ENCODE peak calls at places on chromosome 21, in four cellular contexts. B is SK-N-SH; E is CD4-positive, CD25-positive, alpha-beta regulatory T cell; P is SJSA1. A is an unnamed sample. For H3K36me3, the result is how much of the 10 kb centered on the place peaks cover.

GRCh38 chr21:17793271-17793670 is 25.9 kb downstream of the C21orf91 start:
- DNase-seq in B (no peak), P (no peak), E (no peak), A (no peak)

GRCh38 chr21:41656946-41657525 is 109.8 kb downstream of the RIPK4 start:
- DNase-seq in B (no peak), P (no peak), E (no peak), A (no peak)

GRCh38 chr21:20720623-20721022 is 277.6 kb upstream of the NCAM2 start:
- DNase-seq in B (no peak), E (no peak), P (no peak), A (no peak)

GRCh38 chr21:46065215-46065992 is 32.5 kb upstream of the COL6A2 start:
- DNase-seq in P (peak), B (no peak), E (peak), A (no peak)

GRCh38 chr21:28207776-28208175 is 784.9 kb downstream of the LTN1 start:
- DNase-seq in E (no peak), B (peak), P (peak), A (peak)

GRCh38 chr21:17793675-17794123 is 25.5 kb downstream of the C21orf91 start:
- DNase-seq in P (peak), B (peak), E (peak), A (no peak)

GRCh38 chr21:22743085-22743484 is 1744.9 kb downstream of the NCAM2 start:
- DNase-seq in P (no peak), B (peak), E (no peak), A (no peak)

GRCh38 chr21:46667191-46667734 is 31.8 kb downstream of the PRMT2 start:
- DNase-seq in P (peak), B (peak), E (peak), A (no peak)

GRCh38 chr21:27515676-27516075 is 548.8 kb upstream of the ADAMTS5 start:
- DNase-seq in P (no peak), B (no peak), E (no peak), A (no peak)

GRCh38 chr21:36402339-36402738 is 17.1 kb downstream of the CHAF1B start:
- DNase-seq in E (no peak), P (no peak), B (no peak), A (no peak)

GRCh38 chr21:36415375-36415774 is 30.2 kb downstream of the CHAF1B start:
- DNase-seq in P (no peak), B (no peak), E (no peak), A (no peak)

GRCh38 chr21:37367758-37368535 is 1.4 kb downstream of the DYRK1A start:
- DNase-seq in B (peak), E (peak), P (peak), A (no peak)

GRCh38 chr21:38825901-38826300 is 20.2 kb downstream of the ETS2 start:
- DNase-seq in B (no peak), E (no peak), P (no peak), A (no peak)

GRCh38 chr21:41817228-41817627 is 50.4 kb upstream of the RIPK4 start:
- DNase-seq in P (no peak), B (peak), E (peak), A (peak)

GRCh38 chr21:27346041-27346448 is 379.2 kb upstream of the ADAMTS5 start:
- DNase-seq in P (peak), B (no peak), E (no peak), A (peak)

GRCh38 chr21:41241341-41241740 is 73.4 kb downstream of the BACE2 start:
- DNase-seq in P (no peak), B (no peak), E (no peak), A (no peak)

GRCh38 chr21:35686156-35686555 is 374.2 kb downstream of the SETD4 start:
- DNase-seq in B (no peak), E (no peak), P (no peak), A (no peak)

GRCh38 chr21:35044770-35045538 is 4.1 kb downstream of the RUNX1 start:
- DNase-seq in P (no peak), E (peak), B (no peak), A (no peak)

GRCh38 chr21:15732290-15732995 is 2.7 kb downstream of the USP25 start:
- DNase-seq in P (peak), B (no peak), E (peak), A (no peak)

GRCh38 chr21:46459356-46460112 is 843 bp downstream of the DIP2A start:
- DNase-seq in P (no peak), E (peak), B (no peak), A (no peak)

GRCh38 chr21:45942011-45942546 is 39.5 kb upstream of the COL6A1 start:
- DNase-seq in E (no peak), B (no peak), P (no peak), A (no peak)

GRCh38 chr21:14773777-14774345 is 227.7 kb upstream of the SAMSN1 start:
- DNase-seq in P (no peak), E (peak), B (peak), A (no peak)

GRCh38 chr21:39086547-39086946 is 96.7 kb downstream of the PSMG1 start:
- DNase-seq in B (no peak), P (no peak), E (no peak), A (no peak)

GRCh38 chr21:45873866-45874265 is 107.7 kb upstream of the COL6A1 start:
- DNase-seq in B (no peak), E (no peak), P (no peak), A (no peak)

GRCh38 chr21:29293495-29293894 is 5.2 kb upstream of the BACH1 start:
- DNase-seq in B (no peak), P (no peak), E (no peak), A (no peak)

GRCh38 chr21:45497846-45498645 is 44.2 kb downstream of the SLC19A1 start:
- DNase-seq in E (no peak), B (no peak), P (no peak), A (no peak)

GRCh38 chr21:17441370-17441769 is 71.5 kb upstream of the CXADR start:
- DNase-seq in E (no peak), B (no peak), P (no peak), A (no peak)

GRCh38 chr21:34574581-34574980 is 40.3 kb downstream of the RCAN1 start:
- DNase-seq in E (no peak), P (no peak), B (no peak), A (no peak)

GRCh38 chr21:20537162-20537561 is 461.0 kb upstream of the NCAM2 start:
- DNase-seq in B (no peak), E (no peak), P (no peak), A (no peak)

GRCh38 chr21:28771790-28772501 is 220.7 kb downstream of the LTN1 start:
- DNase-seq in P (peak), B (no peak), E (no peak), A (peak)

GRCh38 chr21:21003701-21004100 is 5.5 kb downstream of the NCAM2 start:
- DNase-seq in B (peak), E (no peak), P (no peak), A (no peak)

GRCh38 chr21:24045775-24046215 is 1561.5 kb downstream of the MRPL39 start:
- DNase-seq in E (peak), P (no peak), B (peak), A (no peak)

GRCh38 chr21:38234395-38235142 is 22.2 kb upstream of the KCNJ15 start:
- DNase-seq in E (no peak), P (no peak), B (no peak), A (no peak)

DNA sequence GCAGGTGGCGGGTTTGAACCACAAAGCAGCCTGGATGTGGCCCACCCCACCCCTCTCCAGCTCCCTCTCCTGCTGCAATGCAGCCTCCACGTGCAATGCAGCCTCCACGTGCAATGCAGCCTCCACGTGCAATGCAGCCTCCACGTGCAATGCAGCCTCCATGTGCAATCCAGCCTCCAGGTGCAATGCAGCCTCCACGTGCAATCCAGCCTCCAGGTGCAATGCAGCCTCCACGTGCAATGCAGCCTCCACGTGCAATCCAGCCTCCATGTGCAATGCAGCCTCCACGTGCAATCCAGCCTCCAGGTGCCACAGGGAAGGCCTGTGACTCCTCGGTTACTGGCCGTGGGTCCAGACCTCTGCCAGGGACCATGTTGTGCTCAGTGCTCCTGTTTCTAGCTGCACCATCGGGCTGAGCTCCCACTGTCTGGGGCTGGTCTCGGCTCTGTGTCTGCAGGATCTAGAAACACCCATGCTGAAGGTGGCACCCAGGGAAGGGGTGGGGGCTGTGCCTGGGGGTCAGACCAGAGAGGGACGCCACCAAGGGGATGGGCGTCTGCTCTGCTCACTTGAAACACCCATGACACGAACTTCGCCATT is 11.9 kb upstream of the LRRC3 start:
- DNase-seq in E (no peak), B (no peak), P (no peak), A (no peak)
- H3K36me3 ChIP-seq in E (under half), B (under half), P (under half), A (under half)

GRCh38 chr21:43029785-43030184 is 45.9 kb downstream of the CBS start:
- DNase-seq in P (no peak), B (no peak), E (no peak), A (no peak)

GRCh38 chr21:43027846-43028731 is 47.5 kb downstream of the CBS start:
- DNase-seq in P (no peak), E (no peak), B (no peak), A (no peak)

GRCh38 chr21:43034098-43034497 is 41.5 kb downstream of the CBS start:
- DNase-seq in P (peak), E (no peak), B (no peak), A (no peak)

GRCh38 chr21:43034826-43035225 is 40.8 kb downstream of the CBS start:
- DNase-seq in P (no peak), E (no peak), B (no peak), A (no peak)

DNA sequence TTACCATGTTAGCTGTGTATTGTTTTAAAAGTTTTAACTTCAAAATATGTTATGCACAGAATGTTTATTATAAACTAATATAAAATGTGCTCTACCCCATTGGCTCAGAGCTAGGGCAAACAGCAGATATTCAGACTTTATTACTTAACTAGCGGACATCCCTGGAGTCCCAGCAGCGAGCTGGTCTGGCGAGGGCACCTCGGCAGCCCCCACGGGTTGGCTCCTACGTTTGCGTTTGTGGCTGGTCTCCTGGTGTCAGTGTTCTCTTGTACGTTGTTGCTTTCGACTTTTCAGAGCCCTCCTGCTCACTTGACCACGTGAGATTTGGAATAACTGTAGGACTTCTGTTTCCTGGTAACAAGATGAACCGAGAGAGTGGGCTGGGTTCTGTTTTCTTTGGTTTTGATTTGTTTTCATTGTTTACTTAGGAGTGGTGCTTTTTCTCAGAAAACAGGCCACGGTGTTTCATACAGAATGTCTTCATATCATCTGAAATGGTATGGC is 44.5 kb downstream of the CBS start:
- DNase-seq in P (no peak), B (no peak), E (no peak), A (no peak)
- H3K36me3 ChIP-seq in P (under half), B (under half), E (under half), A (under half)

GRCh38 chr21:31641416-31641922 is 18.0 kb upstream of the SOD1 start:
- DNase-seq in P (no peak), B (no peak), E (no peak), A (no peak)

GRCh38 chr21:31647650-31648049 is 11.8 kb upstream of the SOD1 start:
- DNase-seq in B (no peak), P (no peak), E (no peak), A (no peak)

DNA sequence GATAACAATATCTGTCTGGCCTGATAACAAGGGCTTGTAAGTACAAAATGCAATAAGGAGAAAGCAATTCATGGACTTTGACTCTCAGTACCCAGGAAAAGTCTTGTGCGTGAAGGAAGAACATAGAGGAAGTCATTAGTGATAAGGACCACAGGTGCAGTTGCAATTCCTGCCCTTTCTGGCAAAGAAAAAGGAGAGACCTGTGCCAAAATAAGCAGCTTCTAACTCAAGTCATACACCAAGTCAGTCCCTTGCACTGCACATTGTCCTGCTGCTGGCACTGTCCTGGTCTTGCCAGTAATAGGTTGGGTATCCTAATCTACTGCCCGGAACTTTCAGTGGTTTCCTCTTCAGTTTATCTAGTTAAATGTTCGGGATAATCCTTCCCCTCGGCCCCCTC is 14.8 kb upstream of the SOD1 start:
- DNase-seq in E (no peak), B (no peak), P (no peak), A (no peak)
- H3K36me3 ChIP-seq in E (under half), B (under half), P (under half), A (under half)

GRCh38 chr21:33531007-33531406 is 10.9 kb downstream of the GART start:
- DNase-seq in B (no peak), E (no peak), P (no peak), A (no peak)
- H3K36me3 ChIP-seq in B (half or more), E (half or more), P (half or more), A (under half)

GRCh38 chr21:42848932-42849758 is 30.2 kb downstream of the WDR4 start:
- DNase-seq in B (no peak), P (no peak), E (no peak), A (no peak)
- H3K36me3 ChIP-seq in B (under half), P (half or more), E (half or more), A (under half)

GRCh38 chr21:25949701-25950100 is 214.9 kb downstream of the GABPA start:
- DNase-seq in E (no peak), B (no peak), P (no peak), A (no peak)
- H3K36me3 ChIP-seq in E (under half), B (under half), P (under half), A (under half)